ENCODE peak calls at places on chromosomes 7 and 10, in ten cellular contexts. M, R, A, Y, T, O, S, V, E and Z are unnamed samples.
A peak's percentile ranks its signal among the peaks of the same experiment; 100 is the strongest.

GRCh38 chr7:1956141-1956540 is 276.6 kb downstream of the MAD1L1 start:
- DNase-seq in M (no peak), R (no peak), A (no peak), Y (no peak), T (no peak), O (no peak), S (no peak), V (no peak), E (no peak), Z (no peak)

GRCh38 chr10:95987685-95988426 is 55.5 kb upstream of the CCNJ start:
- DNase-seq in M (no peak), R (no peak), A (no peak), Y (no peak), T (no peak), O (no peak), S (no peak), V (no peak), E (no peak), Z (peak; percentile 9)

GRCh38 chr7:234041-234711 is 41.8 kb downstream of the FAM20C start:
- DNase-seq in M (no peak), R (peak; percentile 76), A (no peak), Y (peak; percentile 8), T (peak; percentile 33), O (no peak), S (no peak), V (no peak), E (no peak), Z (no peak)

GRCh38 chr10:118968482-118968881 is 61.0 kb upstream of the NANOS1 start:
- DNase-seq in M (no peak), R (no peak), A (no peak), Y (no peak), T (no peak), O (no peak), S (no peak), V (no peak), E (no peak), Z (no peak)

GRCh38 chr10:60212195-60212594 is 177.5 kb downstream of the ANK3 start:
- DNase-seq in M (peak; percentile 4), R (no peak), A (no peak), Y (no peak), T (no peak), O (no peak), S (no peak), V (no peak), E (no peak), Z (no peak)

GRCh38 chr7:47213276-47213675 is 368.6 kb downstream of the TNS3 start:
- DNase-seq in M (no peak), R (no peak), A (no peak), Y (no peak), T (no peak), O (no peak), S (no peak), V (no peak), E (no peak), Z (no peak)

GRCh38 chr10:110310741-110311140 is 6.0 kb upstream of the SMNDC1 start:
- DNase-seq in M (peak; percentile 27), R (no peak), A (no peak), Y (no peak), T (peak; percentile 24), O (no peak), S (no peak), V (no peak), E (no peak), Z (no peak)

GRCh38 chr7:24366901-24367300 is 82.9 kb downstream of the NPY start:
- DNase-seq in M (no peak), R (no peak), A (no peak), Y (no peak), T (no peak), O (no peak), S (no peak), V (no peak), E (no peak), Z (no peak)

GRCh38 chr10:129417882-129418281 is 49.2 kb upstream of the MGMT start:
- DNase-seq in M (no peak), R (no peak), A (no peak), Y (peak; percentile 12), T (no peak), O (no peak), S (no peak), V (no peak), E (no peak), Z (no peak)

GRCh38 chr7:157017639-157018327 is 7.3 kb upstream of the MNX1 start:
- DNase-seq in M (no peak), R (no peak), A (no peak), Y (no peak), T (no peak), O (no peak), S (no peak), V (no peak), E (no peak), Z (no peak)

GRCh38 chr7:17038160-17038782 is 156.5 kb upstream of the AGR3 start:
- DNase-seq in M (no peak), R (no peak), A (no peak), Y (no peak), T (no peak), O (no peak), S (no peak), V (no peak), E (no peak), Z (no peak)

GRCh38 chr7:120740348-120740747 is 117.6 kb downstream of the TSPAN12 start:
- DNase-seq in M (no peak), R (no peak), A (no peak), Y (no peak), T (peak; percentile 53), O (no peak), S (no peak), V (no peak), E (peak; percentile 35), Z (no peak)

GRCh38 chr7:97555845-97556431 is 175.9 kb upstream of the TAC1 start:
- DNase-seq in M (no peak), R (no peak), A (no peak), Y (no peak), T (no peak), O (no peak), S (no peak), V (no peak), E (no peak), Z (no peak)

GRCh38 chr7:102840404-102840803 is 72.4 kb upstream of the LRRC17 start:
- DNase-seq in M (no peak), R (no peak), A (no peak), Y (no peak), T (no peak), O (no peak), S (peak; percentile 18), V (no peak), E (no peak), Z (no peak)

GRCh38 chr10:48363617-48364355 is 57.3 kb downstream of the MAPK8 start:
- DNase-seq in M (peak; percentile 49), R (no peak), A (peak; percentile 62), Y (peak; percentile 50), T (peak; percentile 88), O (peak; percentile 11), S (peak; percentile 73), V (no peak), E (peak; percentile 60), Z (peak; percentile 9)

GRCh38 chr10:98031440-98031839 is 1.0 kb upstream of the CRTAC1 start:
- DNase-seq in M (no peak), R (no peak), A (no peak), Y (no peak), T (no peak), O (no peak), S (no peak), V (no peak), E (no peak), Z (no peak)

GRCh38 chr10:120711857-120712256 is 139.3 kb upstream of the WDR11 start:
- DNase-seq in M (no peak), R (no peak), A (no peak), Y (no peak), T (no peak), O (no peak), S (no peak), V (no peak), E (no peak), Z (no peak)

GRCh38 chr10:70162892-70163201 is 7.5 kb downstream of the SAR1A start:
- DNase-seq in M (no peak), R (no peak), A (no peak), Y (no peak), T (peak; percentile 24), O (no peak), S (no peak), V (no peak), E (no peak), Z (peak; percentile 58)

GRCh38 chr10:36172574-36172973 is 530.5 kb upstream of the FZD8 start:
- DNase-seq in M (no peak), R (no peak), A (no peak), Y (no peak), T (peak; percentile 82), O (no peak), S (no peak), V (no peak), E (no peak), Z (no peak)

GRCh38 chr7:124924906-124925305 is 4.7 kb downstream of the POT1 start:
- DNase-seq in M (no peak), R (no peak), A (no peak), Y (no peak), T (peak; percentile 28), O (no peak), S (no peak), V (no peak), E (no peak), Z (no peak)